ENCODE peak calls at places on chromosomes 12 and 14, in seven cellular contexts. One of them, this sample, is unnamed.

GRCh38 chr12:45644521-45644920 is 85.0 kb upstream of the ARID2 start:
- DNase-seq in AG10803: peak
- DNase-seq in stomach: no peak
- DNase-seq in thoracic aorta: no peak
- DNase-seq in body of pancreas: no peak
- DNase-seq in omental fat pad: no peak
- DNase-seq in GM23338: peak
- DNase-seq in this sample: no peak

GRCh38 chr12:83346333-83346732 is 659.6 kb downstream of the TMTC2 start:
- DNase-seq in AG10803: no peak
- DNase-seq in stomach: no peak
- DNase-seq in thoracic aorta: no peak
- DNase-seq in body of pancreas: no peak
- DNase-seq in omental fat pad: no peak
- DNase-seq in GM23338: no peak
- DNase-seq in this sample: no peak

GRCh38 chr14:80388980-80389711 is 177.8 kb upstream of the DIO2 start:
- DNase-seq in AG10803: peak
- DNase-seq in stomach: no peak
- DNase-seq in thoracic aorta: no peak
- DNase-seq in body of pancreas: no peak
- DNase-seq in omental fat pad: no peak
- DNase-seq in GM23338: no peak
- DNase-seq in this sample: no peak

GRCh38 chr12:114263031-114263825 is 142.7 kb downstream of the TBX5 start:
- DNase-seq in AG10803: no peak
- DNase-seq in stomach: no peak
- DNase-seq in thoracic aorta: no peak
- DNase-seq in body of pancreas: no peak
- DNase-seq in omental fat pad: no peak
- DNase-seq in GM23338: no peak
- DNase-seq in this sample: no peak

GRCh38 chr14:23078692-23079116 is 16.2 kb downstream of the ACIN1 start:
- DNase-seq in AG10803: peak
- DNase-seq in stomach: peak
- DNase-seq in thoracic aorta: peak
- DNase-seq in body of pancreas: no peak
- DNase-seq in omental fat pad: peak
- DNase-seq in GM23338: no peak
- DNase-seq in this sample: no peak

GRCh38 chr12:86429824-86430223 is 173.6 kb upstream of the MGAT4C start:
- DNase-seq in AG10803: no peak
- DNase-seq in stomach: no peak
- DNase-seq in thoracic aorta: no peak
- DNase-seq in body of pancreas: no peak
- DNase-seq in omental fat pad: no peak
- DNase-seq in GM23338: no peak
- DNase-seq in this sample: no peak

GRCh38 chr12:26097046-26097878 is 27.6 kb downstream of the BHLHE41 start:
- DNase-seq in AG10803: peak
- DNase-seq in stomach: peak
- DNase-seq in thoracic aorta: no peak
- DNase-seq in body of pancreas: peak
- DNase-seq in omental fat pad: no peak
- DNase-seq in GM23338: peak
- DNase-seq in this sample: peak

GRCh38 chr12:6830286-6830892 is 2.2 kb downstream of the P3H3 start:
- DNase-seq in AG10803: no peak
- DNase-seq in stomach: no peak
- DNase-seq in thoracic aorta: no peak
- DNase-seq in body of pancreas: no peak
- DNase-seq in omental fat pad: no peak
- DNase-seq in GM23338: no peak
- DNase-seq in this sample: no peak

GRCh38 chr12:85280984-85281946 is 1.2 kb downstream of the ALX1 start:
- DNase-seq in AG10803: no peak
- DNase-seq in stomach: no peak
- DNase-seq in thoracic aorta: no peak
- DNase-seq in body of pancreas: no peak
- DNase-seq in omental fat pad: no peak
- DNase-seq in GM23338: peak
- DNase-seq in this sample: no peak

GRCh38 chr14:75303415-75303814 is 24.8 kb downstream of the FOS start:
- DNase-seq in AG10803: peak
- DNase-seq in stomach: peak
- DNase-seq in thoracic aorta: no peak
- DNase-seq in body of pancreas: peak
- DNase-seq in omental fat pad: no peak
- DNase-seq in GM23338: peak
- DNase-seq in this sample: peak

GRCh38 chr12:5407457-5407856 is 24.5 kb upstream of the NTF3 start:
- DNase-seq in AG10803: no peak
- DNase-seq in stomach: no peak
- DNase-seq in thoracic aorta: no peak
- DNase-seq in body of pancreas: no peak
- DNase-seq in omental fat pad: no peak
- DNase-seq in GM23338: no peak
- DNase-seq in this sample: no peak

GRCh38 chr12:3311027-3311402 is 180.0 kb upstream of the PRMT8 start:
- DNase-seq in AG10803: no peak
- DNase-seq in stomach: peak
- DNase-seq in thoracic aorta: no peak
- DNase-seq in body of pancreas: peak
- DNase-seq in omental fat pad: no peak
- DNase-seq in GM23338: no peak
- DNase-seq in this sample: no peak

GRCh38 chr12:112046003-112046402 is 32.8 kb downstream of the ERP29 start:
- DNase-seq in AG10803: no peak
- DNase-seq in stomach: no peak
- DNase-seq in thoracic aorta: no peak
- DNase-seq in body of pancreas: no peak
- DNase-seq in omental fat pad: no peak
- DNase-seq in GM23338: no peak
- DNase-seq in this sample: no peak

GRCh38 chr14:63993992-63994391 is 141.2 kb downstream of the SYNE2 start:
- DNase-seq in AG10803: no peak
- DNase-seq in stomach: no peak
- DNase-seq in thoracic aorta: no peak
- DNase-seq in body of pancreas: no peak
- DNase-seq in omental fat pad: no peak
- DNase-seq in GM23338: peak
- DNase-seq in this sample: no peak

GRCh38 chr12:112380663-112381420 is 1.4 kb downstream of the HECTD4 start:
- DNase-seq in AG10803: no peak
- DNase-seq in stomach: no peak
- DNase-seq in thoracic aorta: no peak
- DNase-seq in body of pancreas: no peak
- DNase-seq in omental fat pad: no peak
- DNase-seq in GM23338: peak
- DNase-seq in this sample: no peak

GRCh38 chr12:9049520-9050133 is 60.3 kb downstream of the KLRG1 start:
- DNase-seq in AG10803: peak
- DNase-seq in stomach: no peak
- DNase-seq in thoracic aorta: no peak
- DNase-seq in body of pancreas: no peak
- DNase-seq in omental fat pad: no peak
- DNase-seq in GM23338: peak
- DNase-seq in this sample: peak

GRCh38 chr12:121801601-121802484 is 2.0 kb upstream of the SETD1B start:
- DNase-seq in AG10803: peak
- DNase-seq in stomach: no peak
- DNase-seq in thoracic aorta: no peak
- DNase-seq in body of pancreas: no peak
- DNase-seq in omental fat pad: no peak
- DNase-seq in GM23338: peak
- DNase-seq in this sample: no peak

GRCh38 chr12:92597118-92597517 is 105.7 kb upstream of the PLEKHG7 start:
- DNase-seq in AG10803: no peak
- DNase-seq in stomach: no peak
- DNase-seq in thoracic aorta: no peak
- DNase-seq in body of pancreas: no peak
- DNase-seq in omental fat pad: no peak
- DNase-seq in GM23338: no peak
- DNase-seq in this sample: no peak

GRCh38 chr14:67999693-68000384 is 180.3 kb downstream of the RAD51B start:
- DNase-seq in AG10803: peak
- DNase-seq in stomach: no peak
- DNase-seq in thoracic aorta: no peak
- DNase-seq in body of pancreas: no peak
- DNase-seq in omental fat pad: no peak
- DNase-seq in GM23338: no peak
- DNase-seq in this sample: no peak

GRCh38 chr14:61923348-61923747 is 161.1 kb downstream of the SNAPC1 start:
- DNase-seq in AG10803: peak
- DNase-seq in stomach: no peak
- DNase-seq in thoracic aorta: no peak
- DNase-seq in body of pancreas: no peak
- DNase-seq in omental fat pad: no peak
- DNase-seq in GM23338: peak
- DNase-seq in this sample: no peak

GRCh38 chr12:100267603-100268281 is 765 bp downstream of the SCYL2 start:
- DNase-seq in AG10803: peak
- DNase-seq in stomach: peak
- DNase-seq in thoracic aorta: no peak
- DNase-seq in body of pancreas: no peak
- DNase-seq in omental fat pad: no peak
- DNase-seq in GM23338: peak
- DNase-seq in this sample: peak

GRCh38 chr12:127006972-127007371 is 1260.0 kb upstream of the TMEM132C start:
- DNase-seq in AG10803: no peak
- DNase-seq in stomach: no peak
- DNase-seq in thoracic aorta: no peak
- DNase-seq in body of pancreas: no peak
- DNase-seq in omental fat pad: no peak
- DNase-seq in GM23338: no peak
- DNase-seq in this sample: no peak

GRCh38 chr14:100239200-100239839 is 376 bp downstream of the YY1 start:
- DNase-seq in AG10803: no peak
- DNase-seq in stomach: no peak
- DNase-seq in thoracic aorta: no peak
- DNase-seq in body of pancreas: no peak
- DNase-seq in omental fat pad: no peak
- DNase-seq in GM23338: no peak
- DNase-seq in this sample: no peak

GRCh38 chr12:49014547-49014946 is 4.0 kb downstream of the PRKAG1 start:
- DNase-seq in AG10803: peak
- DNase-seq in stomach: no peak
- DNase-seq in thoracic aorta: no peak
- DNase-seq in body of pancreas: no peak
- DNase-seq in omental fat pad: no peak
- DNase-seq in GM23338: peak
- DNase-seq in this sample: no peak
- TF ChIP-seq CTCF in AG10803: peak
- TF ChIP-seq CTCF in stomach: no peak
- TF ChIP-seq CTCF in thoracic aorta: no peak
- TF ChIP-seq CTCF in body of pancreas: no peak
- TF ChIP-seq CTCF in omental fat pad: no peak
- TF ChIP-seq CTCF in GM23338: peak
- TF ChIP-seq CTCF in this sample: no peak

GRCh38 chr12:94648578-94648977 is 1.8 kb downstream of the TMCC3 start:
- DNase-seq in AG10803: no peak
- DNase-seq in stomach: no peak
- DNase-seq in thoracic aorta: no peak
- DNase-seq in body of pancreas: no peak
- DNase-seq in omental fat pad: no peak
- DNase-seq in GM23338: no peak
- DNase-seq in this sample: no peak

GRCh38 chr12:94649349-94650142 is 811 bp downstream of the TMCC3 start:
- DNase-seq in AG10803: peak
- DNase-seq in stomach: peak
- DNase-seq in thoracic aorta: no peak
- DNase-seq in body of pancreas: peak
- DNase-seq in omental fat pad: no peak
- DNase-seq in GM23338: peak
- DNase-seq in this sample: peak

GRCh38 chr12:94644622-94645021 is 5.7 kb downstream of the TMCC3 start:
- DNase-seq in AG10803: peak
- DNase-seq in stomach: no peak
- DNase-seq in thoracic aorta: no peak
- DNase-seq in body of pancreas: no peak
- DNase-seq in omental fat pad: no peak
- DNase-seq in GM23338: no peak
- DNase-seq in this sample: no peak

DNA sequence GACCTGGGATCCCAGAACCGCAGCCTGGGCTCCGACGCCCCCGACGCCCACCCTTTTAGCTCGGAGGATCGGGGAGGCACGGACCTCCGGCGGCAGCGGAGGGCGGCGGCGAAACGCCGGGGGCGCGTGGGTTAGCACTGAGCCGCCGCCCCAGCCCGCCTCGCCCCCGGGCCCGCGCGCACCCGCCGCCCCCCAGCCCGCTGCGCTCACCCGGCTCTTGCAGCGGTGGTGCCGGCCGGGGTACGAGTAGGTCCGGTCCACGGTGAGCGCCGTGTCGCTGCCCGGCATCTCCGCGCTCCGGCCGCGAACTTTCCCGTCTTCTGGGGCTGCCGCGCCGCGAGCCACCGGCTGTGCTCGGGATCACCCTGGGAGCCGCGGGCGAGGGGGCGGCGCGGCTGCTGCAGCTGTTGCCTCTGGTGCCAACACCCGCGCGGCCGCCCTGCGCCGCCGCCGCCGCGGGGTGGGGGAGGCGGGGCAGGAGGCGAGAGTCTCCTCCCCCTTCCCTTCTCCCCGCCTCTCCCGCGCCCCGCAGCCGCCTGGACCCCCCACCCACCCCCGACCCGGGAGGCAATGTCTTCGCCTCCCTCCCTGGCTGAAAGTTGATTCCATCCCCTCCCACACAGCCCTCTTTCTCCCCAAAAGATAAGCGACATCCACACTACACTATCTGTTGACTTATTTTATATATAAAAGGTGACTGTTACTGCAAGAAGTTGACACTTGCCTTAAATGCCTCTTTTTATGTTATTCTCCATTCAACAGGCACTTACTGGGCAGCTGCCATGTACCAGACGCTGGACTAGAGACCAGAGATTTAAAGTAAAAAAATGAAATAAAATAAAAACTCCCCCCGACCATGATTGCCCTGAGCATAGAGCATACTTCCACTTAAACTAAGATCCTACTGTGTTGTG is at the start of gene TMCC3:
- DNase-seq in AG10803: no peak
- DNase-seq in stomach: peak
- DNase-seq in thoracic aorta: no peak
- DNase-seq in body of pancreas: peak
- DNase-seq in omental fat pad: no peak
- DNase-seq in GM23338: peak
- DNase-seq in this sample: peak
- TF ChIP-seq CTCF in AG10803: no peak
- TF ChIP-seq CTCF in stomach: no peak
- TF ChIP-seq CTCF in thoracic aorta: no peak
- TF ChIP-seq CTCF in body of pancreas: no peak
- TF ChIP-seq CTCF in omental fat pad: no peak
- TF ChIP-seq CTCF in GM23338: no peak
- TF ChIP-seq CTCF in this sample: no peak

GRCh38 chr14:82113710-82114109 is 580.1 kb upstream of the SEL1L start:
- DNase-seq in AG10803: no peak
- DNase-seq in stomach: no peak
- DNase-seq in thoracic aorta: no peak
- DNase-seq in body of pancreas: no peak
- DNase-seq in omental fat pad: no peak
- DNase-seq in GM23338: no peak
- DNase-seq in this sample: no peak
- TF ChIP-seq CTCF in AG10803: no peak
- TF ChIP-seq CTCF in stomach: no peak
- TF ChIP-seq CTCF in thoracic aorta: no peak
- TF ChIP-seq CTCF in body of pancreas: peak
- TF ChIP-seq CTCF in omental fat pad: no peak
- TF ChIP-seq CTCF in GM23338: no peak
- TF ChIP-seq CTCF in this sample: no peak

GRCh38 chr12:124393831-124394230 is 98.9 kb downstream of the RFLNA start:
- DNase-seq in AG10803: no peak
- DNase-seq in stomach: no peak
- DNase-seq in thoracic aorta: no peak
- DNase-seq in body of pancreas: no peak
- DNase-seq in omental fat pad: no peak
- DNase-seq in GM23338: no peak
- DNase-seq in this sample: no peak
- TF ChIP-seq CTCF in AG10803: no peak
- TF ChIP-seq CTCF in stomach: no peak
- TF ChIP-seq CTCF in thoracic aorta: no peak
- TF ChIP-seq CTCF in body of pancreas: no peak
- TF ChIP-seq CTCF in omental fat pad: no peak
- TF ChIP-seq CTCF in GM23338: no peak
- TF ChIP-seq CTCF in this sample: no peak